ENCODE peak calls at places on chromosomes 12 and 14, in seven cellular contexts. V is Panc1; Y is ascending aorta; I is CD8-positive, alpha-beta T cell; N is heart right ventricle; R is stomach; F is H9. X is an unnamed sample.

GRCh38 chr12:54439521-54440255 is 20.6 kb upstream of the ITGA5 start:
- DNase-seq in V (no peak), Y (no peak), I (no peak), N (no peak), R (no peak), F (no peak), X (peak)

GRCh38 chr12:42673535-42673934 is 84.0 kb upstream of the PRICKLE1 start:
- DNase-seq in V (no peak), Y (no peak), I (no peak), N (no peak), R (no peak), F (no peak), X (no peak)

GRCh38 chr14:42095155-42095554 is 488.5 kb downstream of the LRFN5 start:
- DNase-seq in V (no peak), Y (no peak), I (no peak), N (no peak), R (no peak), F (peak), X (no peak)

GRCh38 chr12:107275530-107275929 is 182.2 kb upstream of the CRY1 start:
- DNase-seq in V (no peak), Y (no peak), I (no peak), N (no peak), R (no peak), F (no peak), X (no peak)

GRCh38 chr12:121015825-121016766 is at the start of gene C12orf43:
- DNase-seq in V (peak), Y (peak), I (peak), N (peak), R (peak), F (peak), X (peak)

GRCh38 chr12:25241171-25242020 is 9.3 kb downstream of the KRAS start:
- DNase-seq in V (peak), Y (no peak), I (peak), N (no peak), R (no peak), F (no peak), X (peak)

GRCh38 chr12:110936367-110937103 is 16.2 kb upstream of the MYL2 start:
- DNase-seq in V (no peak), Y (no peak), I (no peak), N (no peak), R (no peak), F (peak), X (no peak)

GRCh38 chr14:73477618-73478266 is 13.0 kb upstream of the RIOX1 start:
- DNase-seq in V (no peak), Y (no peak), I (no peak), N (no peak), R (no peak), F (no peak), X (no peak)

GRCh38 chr14:50055461-50056228 is 60.7 kb downstream of the VCPKMT start:
- DNase-seq in V (no peak), Y (no peak), I (no peak), N (no peak), R (no peak), F (no peak), X (no peak)

GRCh38 chr14:95515523-95516517 is 630 bp downstream of the SYNE3 start:
- DNase-seq in V (no peak), Y (no peak), I (peak), N (peak), R (peak), F (peak), X (no peak)
- H3K27ac ChIP-seq in V (peak), Y (peak), I (peak), N (peak), R (peak), F (no peak), X (peak)

DNA sequence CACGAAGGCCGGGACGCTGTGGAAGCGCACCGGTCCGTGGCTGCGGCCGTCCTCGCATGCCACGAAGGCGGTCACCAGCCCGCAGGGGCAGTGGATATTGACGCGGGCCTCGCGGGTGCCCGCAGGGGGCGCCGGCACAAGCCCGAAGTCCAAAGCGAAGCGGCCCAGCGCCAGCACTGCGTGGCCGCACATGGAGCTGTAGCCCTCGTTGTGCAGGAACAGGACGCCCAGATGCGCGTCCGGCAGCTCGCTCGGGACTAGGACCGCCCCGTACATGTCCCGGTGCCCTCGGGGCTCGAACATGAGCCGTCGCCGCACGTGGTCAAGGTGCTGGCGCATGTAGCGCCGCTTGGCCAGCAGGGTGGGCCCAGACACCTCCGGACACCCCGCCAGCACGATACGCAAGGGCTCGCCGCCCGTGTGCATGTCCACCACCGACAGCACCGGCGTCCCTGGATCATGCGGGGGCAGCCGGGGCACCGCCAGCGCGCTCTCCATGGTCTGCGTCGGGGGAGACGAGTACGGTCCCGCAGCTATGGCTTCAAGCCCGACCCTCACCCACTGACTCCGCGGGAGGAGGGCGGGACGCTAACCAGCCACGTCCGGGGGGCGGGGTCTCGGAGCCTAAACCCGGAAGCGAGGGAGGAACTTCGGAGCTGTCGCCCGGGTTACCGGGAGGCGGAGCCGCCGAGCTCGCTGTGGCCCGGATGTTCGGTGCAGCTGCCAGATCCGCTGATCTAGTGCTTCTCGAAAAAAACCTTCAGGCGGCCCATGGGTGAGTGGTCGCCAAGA is at the start of the genes JKAMP and L3HYPDH:
- DNase-seq in V (peak), Y (peak), I (peak), N (peak), R (peak), F (peak), X (peak)
- H3K27ac ChIP-seq in V (peak), Y (peak), I (peak), N (peak), R (peak), F (peak), X (peak)

GRCh38 chr14:68800361-68800760 is 7.5 kb upstream of the ZFP36L1 start:
- DNase-seq in V (no peak), Y (no peak), I (no peak), N (no peak), R (no peak), F (no peak), X (no peak)

GRCh38 chr14:68795602-68796417 is 2.9 kb upstream of the ZFP36L1 start:
- DNase-seq in V (no peak), Y (no peak), I (peak), N (peak), R (peak), F (peak), X (no peak)

GRCh38 chr14:68796418-68797101 is 3.7 kb upstream of the ZFP36L1 start:
- DNase-seq in V (no peak), Y (no peak), I (no peak), N (no peak), R (peak), F (no peak), X (no peak)

GRCh38 chr14:68797180-68797670 is 4.4 kb upstream of the ZFP36L1 start:
- DNase-seq in V (no peak), Y (no peak), I (no peak), N (no peak), R (peak), F (peak), X (no peak)

GRCh38 chr14:68798621-68799020 is 5.8 kb upstream of the ZFP36L1 start:
- DNase-seq in V (no peak), Y (no peak), I (no peak), N (no peak), R (no peak), F (no peak), X (no peak)
- H3K27ac ChIP-seq in V (no peak), Y (no peak), I (no peak), N (no peak), R (no peak), F (no peak), X (no peak)

DNA sequence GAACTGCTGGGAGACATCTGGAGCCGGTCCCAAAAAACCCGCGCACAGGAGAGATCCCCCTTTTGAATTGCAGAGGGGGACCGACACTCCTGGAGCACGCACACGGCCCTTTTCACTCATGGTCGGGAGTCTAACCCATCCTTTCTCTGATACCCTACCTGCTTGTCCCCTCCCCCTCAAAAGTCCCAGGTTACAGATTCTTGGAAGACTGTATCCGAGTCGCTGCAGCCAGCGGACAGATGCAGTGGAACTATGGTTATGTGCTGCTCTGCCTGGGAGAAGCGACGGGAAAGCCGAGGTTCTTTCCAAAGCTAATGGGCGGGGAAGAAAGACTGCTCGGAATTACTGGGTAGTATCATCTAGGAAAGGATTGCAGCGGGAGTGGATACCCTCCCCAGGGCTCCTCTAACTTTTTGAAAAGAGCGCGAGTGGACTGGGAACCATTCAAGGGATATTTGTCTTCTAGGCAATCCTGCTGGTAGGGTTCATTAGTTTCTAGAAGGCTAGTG is 1.5 kb downstream of the PTHLH start:
- DNase-seq in V (no peak), Y (no peak), I (no peak), N (no peak), R (no peak), F (peak), X (no peak)
- H3K27ac ChIP-seq in V (no peak), Y (peak), I (no peak), N (no peak), R (no peak), F (no peak), X (no peak)

GRCh38 chr12:116675339-116676107 is 62.3 kb downstream of the SPRING1 start:
- DNase-seq in V (no peak), Y (no peak), I (no peak), N (peak), R (no peak), F (no peak), X (no peak)
- H3K27ac ChIP-seq in V (no peak), Y (no peak), I (no peak), N (peak), R (peak), F (no peak), X (no peak)

GRCh38 chr12:66062280-66062605 is 68.3 kb downstream of the LLPH start:
- DNase-seq in V (no peak), Y (no peak), I (no peak), N (no peak), R (no peak), F (no peak), X (no peak)

GRCh38 chr12:66061557-66062279 is 68.8 kb downstream of the LLPH start:
- DNase-seq in V (no peak), Y (no peak), I (no peak), N (no peak), R (no peak), F (peak), X (no peak)

GRCh38 chr12:66065623-66066022 is 64.9 kb downstream of the LLPH start:
- DNase-seq in V (no peak), Y (no peak), I (no peak), N (no peak), R (no peak), F (no peak), X (peak)

GRCh38 chr12:66065146-66065545 is 65.4 kb downstream of the LLPH start:
- DNase-seq in V (no peak), Y (no peak), I (no peak), N (no peak), R (no peak), F (no peak), X (no peak)

DNA sequence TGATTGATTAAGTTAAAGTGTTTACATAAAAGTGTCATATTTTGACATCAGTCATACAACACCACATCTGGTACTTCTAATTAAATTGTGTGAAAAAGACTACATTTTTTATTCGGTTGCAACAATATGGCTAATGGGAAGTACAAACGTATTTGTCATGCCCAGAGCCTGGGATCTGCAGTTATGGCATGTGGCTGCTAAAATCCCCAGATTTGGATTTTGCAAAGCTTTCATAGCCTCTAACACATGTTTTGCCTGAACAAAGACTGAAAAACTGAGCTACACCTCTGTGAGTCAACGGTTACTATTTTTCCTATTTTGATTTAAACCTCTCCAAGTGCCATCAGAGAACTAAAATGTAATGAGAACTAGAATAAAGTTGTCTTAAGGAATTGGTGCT is 66.6 kb downstream of the LLPH start:
- DNase-seq in V (no peak), Y (no peak), I (no peak), N (no peak), R (no peak), F (no peak), X (no peak)
- H3K27ac ChIP-seq in V (no peak), Y (no peak), I (no peak), N (no peak), R (no peak), F (no peak), X (peak)